ENCODE peak calls at places on chromosomes 16 and 17, in nine cellular contexts. V is AG09309, X is glutamatergic neuron, C is psoas muscle, F is mucosa of descending colon, B is stomach, M is left lung, O is progenitor cell of endocrine pancreas, R is hepatocyte. P is an unnamed sample.

GRCh38 chr17:7803981-7804380 is 30.0 kb upstream of the KDM6B start:
- DNase-seq in F (peak; percentile 86), X (no peak), R (no peak), M (peak; percentile 58), V (no peak), B (peak; percentile 38), O (no peak), C (no peak), P (peak; percentile 52)

GRCh38 chr17:73901661-73902415 is 257.6 kb upstream of the SDK2 start:
- DNase-seq in C (peak; percentile 32), X (peak; percentile 72), M (peak; percentile 60), B (peak; percentile 65), R (peak; percentile 50), F (peak; percentile 75), V (no peak), O (peak; percentile 41), P (peak; percentile 21)

GRCh38 chr16:67456383-67457140 is 24.4 kb downstream of the ATP6V0D1 start:
- DNase-seq in O (no peak), M (peak; percentile 57), C (peak; percentile 84), B (peak; percentile 76), R (no peak), X (peak; percentile 45), V (peak; percentile 17), F (peak; percentile 80), P (no peak)

GRCh38 chr16:69176033-69176780 is 10.8 kb upstream of the SNTB2 start:
- DNase-seq in O (no peak), F (no peak), C (no peak), R (no peak), X (no peak), V (peak; percentile 60), M (no peak), B (no peak), P (no peak)

GRCh38 chr17:81651692-81652091 is 4.7 kb downstream of the PDE6G start:
- DNase-seq in B (no peak), F (no peak), M (no peak), R (no peak), X (no peak), O (no peak), V (peak; percentile 51), C (peak; percentile 33), P (peak; percentile 63)

GRCh38 chr16:68270353-68270752 is 6.0 kb downstream of the SLC7A6 start:
- DNase-seq in F (no peak), M (no peak), X (no peak), C (no peak), B (no peak), R (no peak), O (no peak), V (no peak), P (no peak)

GRCh38 chr17:50148226-50149098 is 2.0 kb downstream of the PPP1R9B start:
- DNase-seq in V (no peak), F (peak; percentile 71), X (peak; percentile 54), O (no peak), B (peak; percentile 62), C (peak; percentile 57), R (peak; percentile 72), M (peak; percentile 79), P (peak; percentile 75)

GRCh38 chr17:15952916-15953865 is 8.3 kb downstream of the ADORA2B start:
- DNase-seq in V (no peak), O (no peak), X (no peak), R (no peak), M (no peak), F (no peak), B (no peak), C (no peak), P (no peak)

GRCh38 chr17:2937331-2938003 is 125.9 kb downstream of the OR1D5 start:
- DNase-seq in C (no peak), R (no peak), B (no peak), F (no peak), V (no peak), X (no peak), O (no peak), M (no peak), P (no peak)
- TF ChIP-seq CTCF in C (no peak), R (peak; percentile 2), B (no peak), F (no peak), V (no peak), X (no peak), O (no peak), M (no peak), P (no peak)

GRCh38 chr17:46968224-46968834 is 10.7 kb downstream of the RPRML start:
- DNase-seq in V (no peak), X (no peak), R (no peak), M (no peak), O (no peak), C (no peak), F (no peak), B (no peak), P (no peak)

GRCh38 chr17:46962374-46962790 is 16.7 kb downstream of the RPRML start:
- DNase-seq in V (peak; percentile 13), R (no peak), B (no peak), O (no peak), C (no peak), X (no peak), F (no peak), M (no peak), P (no peak)

GRCh38 chr17:46963571-46963970 is 15.5 kb downstream of the RPRML start:
- DNase-seq in C (no peak), F (no peak), B (no peak), R (no peak), M (no peak), X (no peak), V (no peak), O (no peak), P (no peak)

GRCh38 chr17:46968896-46969295 is 10.2 kb downstream of the RPRML start:
- DNase-seq in V (no peak), C (no peak), X (no peak), M (no peak), R (no peak), O (no peak), B (no peak), F (no peak), P (no peak)

DNA sequence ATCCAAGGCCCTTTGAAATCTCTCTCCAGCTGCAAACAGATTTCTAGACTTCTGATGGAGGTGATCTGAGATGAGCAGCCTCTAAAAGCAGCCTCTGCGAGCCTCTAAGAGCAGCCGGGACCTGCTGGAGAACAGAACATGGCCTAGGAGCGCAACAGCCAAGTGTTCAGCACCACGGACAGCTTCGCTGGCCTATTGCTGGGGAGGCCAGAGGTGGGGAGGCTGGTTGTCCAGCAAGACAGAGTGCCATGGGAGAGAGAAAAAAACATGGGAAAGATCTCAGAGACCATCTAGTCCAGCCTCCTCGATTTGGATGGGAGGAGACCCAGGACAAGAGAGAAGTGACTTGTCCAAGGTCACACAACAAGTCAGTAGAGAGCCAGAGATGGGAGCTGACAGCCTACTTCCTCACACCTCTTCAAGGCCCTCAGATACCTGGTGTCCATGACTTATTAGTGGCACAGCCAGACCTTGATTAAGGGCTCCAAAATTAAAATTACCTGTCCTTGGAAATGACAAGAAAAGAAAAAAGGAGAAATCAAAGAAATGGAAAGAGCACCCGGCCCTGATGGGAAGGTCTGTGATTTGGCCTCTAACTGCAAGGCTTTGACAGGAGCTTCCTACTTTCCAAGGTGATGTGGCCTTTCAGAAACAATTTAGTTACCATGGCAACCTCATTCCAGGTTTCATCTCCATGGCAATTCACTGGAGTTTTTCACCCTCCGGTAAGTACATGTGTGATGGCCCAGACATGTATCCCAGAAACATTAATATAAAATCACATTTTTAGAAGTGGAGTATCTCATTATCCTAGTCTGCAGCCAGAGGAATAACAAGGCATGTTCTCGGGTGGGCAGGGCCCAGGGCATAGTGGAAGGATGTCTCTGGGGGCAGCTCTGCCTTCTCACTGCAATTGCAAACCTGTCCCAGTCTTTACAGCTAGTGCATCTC is 14.5 kb downstream of the RPRML start:
- DNase-seq in O (no peak), X (no peak), V (no peak), C (no peak), F (no peak), R (no peak), M (no peak), B (no peak), P (no peak)
- TF ChIP-seq CTCF in O (no peak), X (no peak), V (no peak), C (no peak), F (no peak), R (no peak), M (no peak), B (no peak), P (no peak)

GRCh38 chr16:60204221-60204620 is 1470.1 kb upstream of the GOT2 start:
- DNase-seq in M (no peak), X (no peak), C (no peak), R (no peak), B (no peak), V (no peak), O (no peak), F (no peak), P (no peak)

GRCh38 chr16:60206511-60206910 is 1472.4 kb upstream of the GOT2 start:
- DNase-seq in M (no peak), B (no peak), O (no peak), R (no peak), F (no peak), C (no peak), X (no peak), V (no peak), P (no peak)

GRCh38 chr16:60200161-60200560 is 1466.0 kb upstream of the GOT2 start:
- DNase-seq in C (no peak), B (no peak), R (no peak), F (no peak), M (no peak), X (no peak), V (no peak), O (no peak), P (no peak)

GRCh38 chr16:60199154-60199553 is 1465.0 kb upstream of the GOT2 start:
- DNase-seq in X (no peak), M (no peak), V (no peak), R (no peak), B (no peak), F (no peak), O (no peak), C (no peak), P (no peak)

GRCh38 chr16:60203525-60204124 is 1469.5 kb upstream of the GOT2 start:
- DNase-seq in R (peak; percentile 14), X (no peak), C (no peak), F (no peak), B (no peak), M (no peak), V (no peak), O (no peak), P (no peak)
- TF ChIP-seq CTCF in R (peak; percentile 63), X (peak; percentile 66), C (no peak), F (no peak), B (no peak), M (no peak), V (peak; percentile 49), O (peak; percentile 66), P (peak; percentile 34)

GRCh38 chr17:4519361-4519788 is 20.7 kb downstream of the SPNS2 start:
- DNase-seq in O (no peak), C (no peak), X (no peak), R (no peak), B (peak; percentile 89), F (no peak), M (peak; percentile 77), V (no peak), P (no peak)

GRCh38 chr17:4522661-4523060 is 24.0 kb downstream of the SPNS2 start:
- DNase-seq in F (no peak), M (no peak), X (peak; percentile 63), R (no peak), V (no peak), B (no peak), C (no peak), O (no peak), P (no peak)

GRCh38 chr17:4518901-4519300 is 20.2 kb downstream of the SPNS2 start:
- DNase-seq in F (no peak), C (no peak), B (no peak), O (no peak), V (no peak), M (no peak), R (no peak), X (no peak), P (no peak)

GRCh38 chr17:4520881-4521600 is 22.4 kb downstream of the SPNS2 start:
- DNase-seq in X (no peak), O (no peak), M (peak; percentile 80), V (peak; percentile 11), F (peak; percentile 40), C (no peak), R (no peak), B (peak; percentile 86), P (peak; percentile 75)

DNA sequence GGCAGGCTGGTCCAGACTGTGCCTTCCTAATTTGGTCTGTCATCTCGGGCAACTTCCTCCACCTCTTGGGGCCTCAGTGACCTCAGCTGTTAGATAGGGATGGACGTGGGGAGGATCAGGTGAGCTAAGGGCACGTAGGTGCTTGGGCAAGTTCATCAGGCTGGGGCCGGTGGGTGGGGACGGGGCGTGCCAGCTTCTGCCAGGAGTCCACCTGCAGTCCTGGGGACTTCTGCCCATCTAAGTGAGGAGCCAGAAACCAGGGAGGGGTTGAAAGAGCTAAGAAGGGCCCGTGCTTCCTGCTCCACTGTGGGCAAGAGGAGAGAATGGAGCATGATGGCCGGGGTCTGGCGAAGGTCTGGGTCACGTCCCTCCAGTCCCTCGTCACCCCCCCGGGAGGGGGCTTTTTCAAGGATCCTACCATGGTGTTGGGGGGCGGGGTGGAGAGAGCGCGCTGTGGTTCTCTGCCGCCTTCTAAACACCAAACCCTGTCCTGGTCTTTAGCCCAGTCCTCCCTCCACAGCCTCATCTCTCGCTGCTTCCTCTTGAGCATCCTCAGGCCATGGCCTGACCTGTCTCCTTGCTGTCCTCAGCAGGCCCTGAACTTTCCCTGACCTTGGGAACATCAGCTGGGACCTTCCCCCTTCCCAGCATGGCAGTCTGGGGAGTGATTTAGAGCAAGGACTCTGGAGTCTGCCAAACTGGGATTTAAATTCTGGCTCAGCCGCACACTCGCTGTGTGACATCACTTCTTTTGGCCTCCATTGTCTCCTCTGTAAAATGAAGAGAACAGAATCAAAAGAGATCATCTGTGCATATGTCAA is 21.6 kb downstream of the SPNS2 start:
- DNase-seq in O (no peak), B (no peak), F (no peak), M (no peak), V (no peak), C (no peak), R (no peak), X (no peak), P (no peak)
- TF ChIP-seq CTCF in O (no peak), B (no peak), F (no peak), M (no peak), V (no peak), C (no peak), R (no peak), X (no peak), P (no peak)